ENCODE peak calls at places on chromosome 10, in six cellular contexts. One of them, this sample, is unnamed.
A peak's percentile ranks its signal among the peaks of the same experiment; 100 is the strongest.

GRCh38 chr10:36559990-36560389 is 565.4 kb upstream of the ANKRD30A start:
- DNase-seq in HCT116: no peak
- DNase-seq in GM12878: no peak
- DNase-seq in K562: no peak
- DNase-seq in HepG2: no peak
- DNase-seq in H1: no peak
- DNase-seq in this sample: no peak

GRCh38 chr10:48470115-48470892 is 134.6 kb downstream of the ARHGAP22 start:
- DNase-seq in K562: peak; percentile 97
- DNase-seq in HCT116: no peak
- DNase-seq in H1: peak; percentile 48
- DNase-seq in GM12878: no peak
- DNase-seq in HepG2: no peak
- DNase-seq in this sample: peak; percentile 59

GRCh38 chr10:102613761-102614160 is 30.5 kb upstream of the TRIM8 start:
- DNase-seq in HepG2: no peak
- DNase-seq in GM12878: no peak
- DNase-seq in HCT116: no peak
- DNase-seq in H1: no peak
- DNase-seq in K562: no peak
- DNase-seq in this sample: no peak

GRCh38 chr10:24209421-24209770 is 458 bp downstream of the KIAA1217 start:
- DNase-seq in K562: no peak
- DNase-seq in GM12878: no peak
- DNase-seq in H1: no peak
- DNase-seq in HepG2: no peak
- DNase-seq in HCT116: no peak
- DNase-seq in this sample: no peak

GRCh38 chr10:4704034-4704545 is 121.9 kb upstream of the AKR1E2 start:
- DNase-seq in HCT116: peak; percentile 80
- DNase-seq in HepG2: no peak
- DNase-seq in GM12878: no peak
- DNase-seq in K562: no peak
- DNase-seq in H1: no peak
- DNase-seq in this sample: no peak

GRCh38 chr10:36888925-36889573 is 236.3 kb upstream of the ANKRD30A start:
- DNase-seq in H1: peak; percentile 73
- DNase-seq in GM12878: no peak
- DNase-seq in K562: peak; percentile 13
- DNase-seq in HCT116: peak; percentile 8
- DNase-seq in HepG2: peak; percentile 89
- DNase-seq in this sample: peak; percentile 30

GRCh38 chr10:77463967-77464745 is 173.5 kb downstream of the KCNMA1 start:
- DNase-seq in K562: no peak
- DNase-seq in HepG2: no peak
- DNase-seq in HCT116: no peak
- DNase-seq in H1: no peak
- DNase-seq in GM12878: no peak
- DNase-seq in this sample: no peak

GRCh38 chr10:10389182-10389581 is 628.5 kb upstream of the CELF2 start:
- DNase-seq in H1: no peak
- DNase-seq in K562: no peak
- DNase-seq in HCT116: no peak
- DNase-seq in GM12878: no peak
- DNase-seq in HepG2: no peak
- DNase-seq in this sample: no peak

GRCh38 chr10:110208614-110209398 is 1.4 kb downstream of the MXI1 start:
- DNase-seq in H1: no peak
- DNase-seq in GM12878: no peak
- DNase-seq in HepG2: no peak
- DNase-seq in HCT116: no peak
- DNase-seq in K562: peak; percentile 39
- DNase-seq in this sample: no peak

GRCh38 chr10:86585037-86585725 is 63.6 kb upstream of the WAPL start:
- DNase-seq in HepG2: peak; percentile 57
- DNase-seq in HCT116: peak; percentile 61
- DNase-seq in GM12878: peak; percentile 38
- DNase-seq in K562: peak; percentile 70
- DNase-seq in H1: peak; percentile 91
- DNase-seq in this sample: no peak

GRCh38 chr10:80500572-80501380 is 36.9 kb upstream of the SH2D4B start:
- DNase-seq in HepG2: no peak
- DNase-seq in K562: peak; percentile 47
- DNase-seq in HCT116: no peak
- DNase-seq in GM12878: peak; percentile 34
- DNase-seq in H1: no peak
- DNase-seq in this sample: no peak

GRCh38 chr10:59709472-59710125 is at the start of gene SLC16A9:
- DNase-seq in HCT116: peak; percentile 27
- DNase-seq in K562: peak; percentile 66
- DNase-seq in H1: peak; percentile 83
- DNase-seq in GM12878: peak; percentile 8
- DNase-seq in HepG2: peak; percentile 12
- DNase-seq in this sample: no peak

GRCh38 chr10:124743188-124744046 is 761 bp downstream of the FAM53B start:
- DNase-seq in H1: peak; percentile 71
- DNase-seq in K562: peak; percentile 38
- DNase-seq in HepG2: no peak
- DNase-seq in HCT116: no peak
- DNase-seq in GM12878: no peak
- DNase-seq in this sample: no peak

GRCh38 chr10:127228195-127228785 is 31.9 kb upstream of the INSYN2A start:
- DNase-seq in K562: no peak
- DNase-seq in HepG2: peak; percentile 23
- DNase-seq in H1: no peak
- DNase-seq in GM12878: no peak
- DNase-seq in HCT116: no peak
- DNase-seq in this sample: no peak

GRCh38 chr10:102141583-102142107 is 8.8 kb downstream of the PPRC1 start:
- DNase-seq in HepG2: no peak
- DNase-seq in K562: no peak
- DNase-seq in GM12878: no peak
- DNase-seq in H1: no peak
- DNase-seq in HCT116: no peak
- DNase-seq in this sample: no peak

GRCh38 chr10:125102216-125102615 is 58.1 kb downstream of the CTBP2 start:
- DNase-seq in H1: no peak
- DNase-seq in HCT116: no peak
- DNase-seq in K562: no peak
- DNase-seq in GM12878: no peak
- DNase-seq in HepG2: peak; percentile 22
- DNase-seq in this sample: no peak

GRCh38 chr10:132184816-132185593 is 1.7 kb upstream of the DPYSL4 start:
- DNase-seq in GM12878: no peak
- DNase-seq in HepG2: no peak
- DNase-seq in H1: no peak
- DNase-seq in HCT116: no peak
- DNase-seq in K562: no peak
- DNase-seq in this sample: no peak

GRCh38 chr10:6815346-6815745 is 235.3 kb upstream of the PRKCQ start:
- DNase-seq in K562: no peak
- DNase-seq in HepG2: no peak
- DNase-seq in HCT116: no peak
- DNase-seq in H1: no peak
- DNase-seq in GM12878: no peak
- DNase-seq in this sample: no peak

GRCh38 chr10:38212460-38212859 is 118.3 kb downstream of the ZNF37A start:
- DNase-seq in GM12878: no peak
- DNase-seq in H1: no peak
- DNase-seq in HepG2: no peak
- DNase-seq in K562: no peak
- DNase-seq in HCT116: no peak
- DNase-seq in this sample: no peak

GRCh38 chr10:59033622-59034021 is 142.8 kb upstream of the PHYHIPL start:
- DNase-seq in GM12878: no peak
- DNase-seq in HepG2: no peak
- DNase-seq in H1: no peak
- DNase-seq in K562: no peak
- DNase-seq in HCT116: no peak
- DNase-seq in this sample: no peak

GRCh38 chr10:69088801-69089501 is 1.0 kb downstream of the SRGN start:
- DNase-seq in K562: peak; percentile 79
- DNase-seq in HCT116: no peak
- DNase-seq in H1: no peak
- DNase-seq in GM12878: peak; percentile 61
- DNase-seq in HepG2: no peak
- DNase-seq in this sample: no peak

GRCh38 chr10:72016608-72017310 is 52.6 kb downstream of the CHST3 start:
- DNase-seq in K562: no peak
- DNase-seq in H1: no peak
- DNase-seq in HepG2: no peak
- DNase-seq in GM12878: no peak
- DNase-seq in HCT116: no peak
- DNase-seq in this sample: no peak

GRCh38 chr10:103155485-103156085 is 37.5 kb downstream of the NT5C2 start:
- DNase-seq in HepG2: peak; percentile 34
- DNase-seq in K562: no peak
- DNase-seq in HCT116: no peak
- DNase-seq in H1: peak; percentile 36
- DNase-seq in GM12878: no peak
- DNase-seq in this sample: no peak

GRCh38 chr10:96417432-96417831 is 58.6 kb upstream of the OPALIN start:
- DNase-seq in HCT116: no peak
- DNase-seq in HepG2: peak; percentile 8
- DNase-seq in GM12878: no peak
- DNase-seq in K562: no peak
- DNase-seq in H1: peak; percentile 46
- DNase-seq in this sample: no peak

GRCh38 chr10:114297136-114297705 is 58.2 kb downstream of the VWA2 start:
- DNase-seq in HCT116: no peak
- DNase-seq in GM12878: no peak
- DNase-seq in K562: no peak
- DNase-seq in H1: no peak
- DNase-seq in HepG2: no peak
- DNase-seq in this sample: no peak
- TF ChIP-seq YY1 in HCT116: no peak
- TF ChIP-seq YY1 in GM12878: no peak
- TF ChIP-seq YY1 in K562: no peak
- TF ChIP-seq YY1 in H1: no peak
- TF ChIP-seq YY1 in HepG2: no peak
- TF ChIP-seq YY1 in this sample: no peak

DNA sequence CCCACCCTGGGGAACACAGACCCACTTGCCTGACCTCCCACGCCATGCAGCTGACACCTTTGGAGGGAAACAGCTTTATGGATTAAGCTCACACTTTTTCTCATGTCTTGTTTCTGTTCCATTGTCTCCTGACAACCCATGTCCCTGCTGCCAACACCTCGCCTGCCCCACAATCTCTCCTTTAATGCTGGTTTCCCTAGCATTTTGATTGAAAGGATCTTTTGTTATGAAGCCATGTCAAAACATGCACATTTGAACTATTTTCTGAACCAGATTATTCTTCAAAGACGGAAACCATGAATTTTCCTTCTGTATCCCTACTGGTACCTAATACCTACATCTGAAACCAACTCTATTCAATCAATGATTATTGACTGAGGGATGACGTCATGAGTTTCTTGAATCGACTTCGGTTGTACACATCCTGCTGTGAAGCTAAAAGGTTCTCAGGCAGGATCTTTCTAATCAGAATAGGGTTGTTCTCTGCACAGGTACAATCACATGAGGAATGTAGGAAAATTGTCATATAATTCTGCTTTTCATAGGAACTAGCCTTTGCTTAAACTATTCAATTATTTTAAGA is 106.2 kb upstream of the NEBL start:
- DNase-seq in H1: no peak
- DNase-seq in HCT116: no peak
- DNase-seq in HepG2: no peak
- DNase-seq in K562: no peak
- DNase-seq in GM12878: no peak
- DNase-seq in this sample: no peak
- TF ChIP-seq ZNF274 in H1: no peak
- TF ChIP-seq ZNF274 in HCT116: no peak
- TF ChIP-seq ZNF274 in HepG2: no peak
- TF ChIP-seq ZNF274 in K562: no peak
- TF ChIP-seq ZNF274 in GM12878: no peak
- TF ChIP-seq ZNF274 in this sample: no peak

GRCh38 chr10:111706331-111706730 is 477.2 kb downstream of the GPAM start:
- DNase-seq in H1: no peak
- DNase-seq in K562: no peak
- DNase-seq in HCT116: no peak
- DNase-seq in GM12878: no peak
- DNase-seq in HepG2: no peak
- DNase-seq in this sample: no peak
- TF ChIP-seq YY1 in H1: no peak
- TF ChIP-seq YY1 in K562: no peak
- TF ChIP-seq YY1 in HCT116: no peak
- TF ChIP-seq YY1 in GM12878: no peak
- TF ChIP-seq YY1 in HepG2: no peak
- TF ChIP-seq YY1 in this sample: no peak

DNA sequence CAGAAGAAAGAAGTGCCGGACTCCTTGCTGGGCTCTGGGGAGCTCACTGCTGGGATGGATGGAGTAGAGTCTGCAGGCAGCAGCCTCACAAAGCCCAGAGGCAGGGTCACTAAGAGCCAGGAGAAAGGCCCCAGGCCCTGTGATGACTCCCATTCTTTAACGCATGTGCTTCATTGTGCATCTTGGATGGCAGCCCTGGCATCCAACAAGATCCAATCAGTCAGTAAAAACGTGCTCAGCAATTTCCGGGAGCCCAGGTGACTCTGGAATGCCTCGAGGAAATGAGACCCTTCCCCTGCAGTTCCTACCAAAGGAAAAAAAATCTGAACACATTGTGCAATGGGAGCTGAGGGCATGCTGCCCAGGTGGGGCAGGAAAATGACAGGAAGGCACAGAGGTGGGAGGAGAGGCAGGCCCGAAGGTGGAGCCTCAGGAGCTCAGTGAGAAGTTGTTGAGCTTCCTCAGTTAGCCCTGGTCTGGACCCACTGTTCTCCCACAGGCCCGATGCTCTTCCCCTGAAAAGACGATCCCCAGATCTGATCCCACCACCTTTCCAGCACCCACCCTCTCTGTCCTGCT is 60.7 kb upstream of the TMEM72 start:
- DNase-seq in HCT116: no peak
- DNase-seq in GM12878: no peak
- DNase-seq in K562: no peak
- DNase-seq in H1: no peak
- DNase-seq in HepG2: no peak
- DNase-seq in this sample: no peak
- TF ChIP-seq ZNF274 in HCT116: no peak
- TF ChIP-seq ZNF274 in GM12878: no peak
- TF ChIP-seq ZNF274 in K562: no peak
- TF ChIP-seq ZNF274 in H1: no peak
- TF ChIP-seq ZNF274 in HepG2: no peak
- TF ChIP-seq ZNF274 in this sample: no peak

GRCh38 chr10:114624941-114625780 is 32.9 kb downstream of the ABLIM1 start:
- DNase-seq in H1: no peak
- DNase-seq in GM12878: no peak
- DNase-seq in HCT116: peak; percentile 44
- DNase-seq in HepG2: peak; percentile 22
- DNase-seq in K562: no peak
- DNase-seq in this sample: no peak
- TF ChIP-seq YY1 in H1: no peak
- TF ChIP-seq YY1 in GM12878: no peak
- TF ChIP-seq YY1 in HCT116: no peak
- TF ChIP-seq YY1 in HepG2: no peak
- TF ChIP-seq YY1 in K562: no peak
- TF ChIP-seq YY1 in this sample: no peak

This sample was measured in NT2/D1.